ENCODE peak calls at places on chromosomes 7 and 10, in seven cellular contexts. A is cardiac muscle cell; Y is colonic mucosa; T is endodermal cell; N is CD4-positive, alpha-beta memory T cell; V is hepatocyte; Z is CD8-positive, alpha-beta memory T cell. X is an unnamed sample.
A peak's percentile ranks its signal among the peaks of the same experiment; 100 is the strongest.

GRCh38 chr10:76049581-76050290 is 618.3 kb downstream of the LRMDA start:
- DNase-seq in N (no peak), T (no peak), Z (no peak), A (no peak), V (no peak), Y (no peak), X (no peak)

GRCh38 chr7:84913731-84914130 is 273.1 kb downstream of the SEMA3D start:
- DNase-seq in T (no peak), Z (no peak), V (no peak), Y (no peak), A (no peak), N (no peak), X (no peak)

GRCh38 chr10:52347327-52347667 is 33.2 kb downstream of the DKK1 start:
- DNase-seq in V (no peak), N (no peak), Z (no peak), Y (no peak), A (no peak), T (no peak), X (no peak)

GRCh38 chr10:15106352-15107013 is 9.3 kb downstream of the RPP38 start:
- DNase-seq in Y (peak; percentile 84), A (peak; percentile 73), N (peak; percentile 60), Z (peak; percentile 41), T (peak; percentile 93), V (peak; percentile 81), X (peak; percentile 54)

GRCh38 chr10:91409069-91409868 is 875 bp upstream of the HECTD2 start:
- DNase-seq in Z (no peak), V (peak; percentile 83), Y (peak; percentile 78), A (peak; percentile 69), T (no peak), N (no peak), X (peak; percentile 81)

GRCh38 chr7:103762907-103763306 is 226.6 kb downstream of the RELN start:
- DNase-seq in Y (no peak), A (no peak), Z (no peak), T (no peak), N (no peak), V (no peak), X (no peak)

GRCh38 chr7:100119701-100120517 is 475 bp downstream of the CNPY4 start:
- DNase-seq in T (peak; percentile 90), Z (peak; percentile 71), V (peak; percentile 64), N (peak; percentile 78), A (peak; percentile 69), Y (peak; percentile 66), X (peak; percentile 51)

GRCh38 chr10:118835682-118836326 is 81.0 kb upstream of the CACUL1 start:
- DNase-seq in T (peak; percentile 42), A (no peak), Y (peak; percentile 57), V (peak; percentile 22), N (no peak), Z (no peak), X (no peak)

GRCh38 chr7:118436663-118437062 is 212.2 kb downstream of the ANKRD7 start:
- DNase-seq in V (no peak), Y (no peak), T (no peak), A (no peak), N (no peak), Z (no peak), X (no peak)

GRCh38 chr10:37713642-37714041 is 143.8 kb downstream of the ZNF248 start:
- DNase-seq in A (no peak), N (no peak), V (no peak), T (no peak), Z (no peak), Y (no peak), X (no peak)

GRCh38 chr10:71978476-71978875 is 14.3 kb downstream of the CHST3 start:
- DNase-seq in N (no peak), Z (no peak), V (no peak), A (peak; percentile 42), T (peak; percentile 79), Y (no peak), X (no peak)

GRCh38 chr10:132707121-132707775 is 78.7 kb downstream of the NKX6-2 start:
- DNase-seq in Y (peak; percentile 78), A (no peak), Z (no peak), N (no peak), V (no peak), T (no peak), X (no peak)

GRCh38 chr10:6592080-6592479 is 12.0 kb upstream of the PRKCQ start:
- DNase-seq in Y (no peak), Z (peak; percentile 56), T (no peak), A (no peak), V (no peak), N (peak; percentile 71), X (no peak)

GRCh38 chr10:129707406-129708388 is 240.7 kb downstream of the MGMT start:
- DNase-seq in Z (no peak), T (peak; percentile 36), Y (no peak), A (no peak), N (no peak), V (no peak), X (peak; percentile 43)

GRCh38 chr10:79629955-79630327 is 19.2 kb downstream of the SFTPA1 start:
- DNase-seq in Z (no peak), A (no peak), Y (no peak), N (no peak), T (no peak), V (no peak), X (no peak)

GRCh38 chr10:92157374-92157773 is 133.5 kb downstream of the CPEB3 start:
- DNase-seq in A (no peak), N (no peak), Y (no peak), V (no peak), T (no peak), Z (no peak), X (no peak)

GRCh38 chr7:25388681-25389080 is 160.4 kb upstream of the NPVF start:
- DNase-seq in A (no peak), N (no peak), Y (no peak), Z (no peak), T (no peak), V (no peak), X (no peak)

GRCh38 chr10:78267070-78267469 is 233.4 kb downstream of the RPS24 start:
- DNase-seq in A (peak; percentile 48), Y (no peak), T (no peak), Z (no peak), N (no peak), V (no peak), X (no peak)

GRCh38 chr10:91462423-91462822 is 52.3 kb downstream of the HECTD2 start:
- DNase-seq in T (no peak), V (no peak), Z (no peak), N (no peak), Y (no peak), A (no peak), X (no peak)

GRCh38 chr7:133780912-133781311 is 346.2 kb upstream of the LRGUK start:
- DNase-seq in A (no peak), Z (no peak), N (no peak), V (no peak), T (no peak), Y (no peak), X (no peak)

GRCh38 chr7:930975-931758 is 23.3 kb downstream of the ADAP1 start:
- DNase-seq in N (no peak), Z (no peak), A (no peak), V (no peak), T (no peak), Y (no peak), X (no peak)

GRCh38 chr7:127189074-127189473 is 63.7 kb downstream of the GRM8 start:
- DNase-seq in Y (no peak), V (no peak), Z (no peak), T (no peak), N (no peak), A (no peak), X (no peak)

DNA sequence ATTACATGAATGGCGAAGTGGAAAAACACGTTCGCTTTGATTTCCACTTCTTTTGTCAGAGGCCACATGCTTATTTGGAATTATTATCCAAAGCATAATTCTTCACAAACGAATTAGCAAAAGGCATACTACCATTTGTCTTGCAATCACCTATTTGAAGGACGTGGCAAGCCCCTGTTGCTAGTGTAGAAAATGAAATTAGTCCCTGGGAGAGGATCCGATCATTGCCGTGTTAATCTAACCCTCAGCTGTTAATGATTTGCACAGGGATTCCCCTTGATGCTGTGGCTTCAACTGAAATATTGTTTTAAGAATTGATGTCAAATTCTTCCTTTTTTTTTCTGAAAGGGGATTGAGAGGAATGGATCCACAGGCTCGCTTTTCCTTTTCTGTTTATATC is 4.6 kb downstream of the AGMO start:
- DNase-seq in A (no peak), Z (no peak), T (no peak), V (no peak), Y (no peak), N (no peak), X (no peak)
- H3K27ac ChIP-seq in A (no peak overlapping the region), Z (no peak overlapping the region), T (no peak overlapping the region), V (no peak overlapping the region), Y (no peak overlapping the region), N (no peak overlapping the region), X (peak overlapping the region; percentile 44)

DNA sequence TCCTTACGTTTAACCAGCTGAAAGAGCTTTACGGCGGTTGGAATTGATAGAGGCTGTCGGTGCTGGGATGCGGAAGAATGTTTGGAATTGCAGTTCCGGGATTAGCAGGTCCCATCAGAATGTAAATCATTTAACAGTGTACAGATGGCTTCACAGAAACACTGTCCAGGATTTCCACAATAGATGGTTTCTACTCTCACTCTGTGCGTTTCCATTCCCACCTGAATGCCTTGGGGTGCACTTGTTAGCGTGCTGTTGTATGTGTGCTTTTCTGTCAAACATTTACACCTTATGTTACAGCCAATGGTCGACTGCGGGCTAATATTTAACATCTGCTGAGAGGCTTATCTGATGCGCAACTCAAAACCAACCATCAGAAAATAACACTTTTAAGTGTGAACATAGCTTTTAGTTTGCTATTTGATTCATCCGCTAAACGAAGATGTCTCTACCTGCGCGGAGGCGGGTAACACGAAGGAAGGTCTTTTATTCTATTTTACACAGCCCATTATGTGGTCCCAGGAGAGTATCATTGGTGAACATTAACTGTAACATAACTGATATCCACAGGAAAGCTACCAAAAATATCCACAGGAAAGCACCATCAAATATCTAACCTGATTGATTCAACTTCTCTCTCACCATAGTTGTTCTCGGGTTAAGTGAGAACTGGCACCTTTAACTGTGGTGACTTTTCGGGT is 179.0 kb downstream of the PRPF18 start:
- DNase-seq in A (no peak), Y (peak; percentile 39), N (no peak), V (peak; percentile 74), T (no peak), Z (no peak), X (no peak)
- H3K4me3 ChIP-seq in A (no peak overlapping the region), Y (no peak overlapping the region), N (no peak overlapping the region), V (peak overlapping the region; percentile 21), T (no peak overlapping the region), Z (no peak overlapping the region), X (no peak overlapping the region)

DNA sequence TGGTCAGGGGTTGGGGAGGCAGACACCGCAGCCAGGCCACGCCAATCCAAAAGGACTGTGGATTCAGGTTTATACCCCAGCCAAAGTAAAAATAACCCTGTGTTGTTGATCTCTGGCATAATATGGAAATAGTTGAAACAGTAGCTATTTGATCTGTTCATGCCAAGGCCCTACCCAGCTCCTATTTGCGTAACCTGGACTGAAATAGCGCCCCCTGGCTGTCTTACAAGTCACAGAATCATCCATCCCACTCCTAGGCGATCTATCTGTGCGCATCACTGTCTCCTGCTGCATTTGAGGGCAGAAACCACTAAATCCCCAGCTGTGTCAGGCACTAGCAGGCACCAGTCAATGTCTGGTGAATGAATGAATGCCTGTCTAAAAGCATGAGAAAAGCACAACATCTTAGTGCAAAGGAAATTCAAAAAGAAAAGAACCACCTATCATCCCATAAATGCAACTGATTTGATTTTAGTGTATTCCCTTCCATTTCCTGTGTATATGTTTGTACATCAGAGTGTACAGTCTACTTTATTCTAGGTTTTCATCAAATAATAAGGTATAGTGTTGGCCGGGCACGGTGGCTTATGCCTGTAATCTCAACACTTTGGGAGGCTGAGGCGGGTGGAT is 160.0 kb downstream of the SLIT1 start:
- DNase-seq in Y (peak; percentile 64), N (peak; percentile 32), T (peak; percentile 84), V (peak; percentile 49), A (peak; percentile 73), Z (peak; percentile 34), X (no peak)
- H3K27ac ChIP-seq in Y (no peak overlapping the region), N (no peak overlapping the region), T (no peak overlapping the region), V (no peak overlapping the region), A (no peak overlapping the region), Z (no peak overlapping the region), X (no peak overlapping the region)

GRCh38 chr7:129778770-129779601 is 167.5 kb downstream of the NRF1 start:
- DNase-seq in Z (no peak), Y (peak; percentile 23), V (peak; percentile 50), A (no peak), N (no peak), T (peak; percentile 77), X (no peak)
- H3K4me3 ChIP-seq in Z (no peak overlapping the region), Y (peak overlapping the region; percentile 64), V (peak overlapping the region; percentile 70), A (peak overlapping the region; percentile 20), N (peak overlapping the region; percentile 51), T (peak overlapping the region; percentile 71), X (peak overlapping the region; percentile 35)

X was measured in heart right ventricle.